ENCODE peak calls at places on chromosomes 5 and 9, in nine cellular contexts. One of them, this sample, is unnamed.

GRCh38 chr5:81766611-81767010 is 15.7 kb upstream of the SSBP2 start:
- DNase-seq in left ventricle myocardium inferior: no peak
- DNase-seq in uterus: no peak
- DNase-seq in adrenal gland: no peak
- DNase-seq in IMR-90: no peak
- DNase-seq in A673: no peak
- DNase-seq in hepatocyte: no peak
- DNase-seq in right lobe of liver: no peak
- DNase-seq in esophagus squamous epithelium: no peak
- DNase-seq in this sample: no peak

GRCh38 chr9:89837911-89838310 is 233.1 kb downstream of the GADD45G start:
- DNase-seq in left ventricle myocardium inferior: no peak
- DNase-seq in uterus: no peak
- DNase-seq in adrenal gland: no peak
- DNase-seq in IMR-90: no peak
- DNase-seq in A673: no peak
- DNase-seq in hepatocyte: no peak
- DNase-seq in right lobe of liver: no peak
- DNase-seq in esophagus squamous epithelium: no peak
- DNase-seq in this sample: no peak

GRCh38 chr5:168291961-168292782 is 727 bp downstream of the WWC1 start:
- DNase-seq in left ventricle myocardium inferior: no peak
- DNase-seq in uterus: no peak
- DNase-seq in adrenal gland: no peak
- DNase-seq in IMR-90: peak; percentile 43
- DNase-seq in A673: no peak
- DNase-seq in hepatocyte: peak; percentile 74
- DNase-seq in right lobe of liver: peak; percentile 59
- DNase-seq in esophagus squamous epithelium: no peak
- DNase-seq in this sample: no peak

GRCh38 chr9:13049223-13049622 is 230.3 kb downstream of the MPDZ start:
- DNase-seq in left ventricle myocardium inferior: no peak
- DNase-seq in uterus: no peak
- DNase-seq in adrenal gland: no peak
- DNase-seq in IMR-90: no peak
- DNase-seq in A673: peak; percentile 41
- DNase-seq in hepatocyte: no peak
- DNase-seq in right lobe of liver: no peak
- DNase-seq in esophagus squamous epithelium: no peak
- DNase-seq in this sample: no peak

GRCh38 chr5:89954901-89955300 is 454.7 kb downstream of the CETN3 start:
- DNase-seq in left ventricle myocardium inferior: no peak
- DNase-seq in uterus: no peak
- DNase-seq in adrenal gland: no peak
- DNase-seq in IMR-90: no peak
- DNase-seq in A673: no peak
- DNase-seq in hepatocyte: no peak
- DNase-seq in right lobe of liver: no peak
- DNase-seq in esophagus squamous epithelium: no peak
- DNase-seq in this sample: no peak

GRCh38 chr5:20572560-20572959 is 584.6 kb upstream of the CDH18 start:
- DNase-seq in left ventricle myocardium inferior: no peak
- DNase-seq in uterus: no peak
- DNase-seq in adrenal gland: no peak
- DNase-seq in IMR-90: peak; percentile 15
- DNase-seq in A673: no peak
- DNase-seq in hepatocyte: peak; percentile 13
- DNase-seq in right lobe of liver: no peak
- DNase-seq in esophagus squamous epithelium: no peak
- DNase-seq in this sample: no peak

GRCh38 chr9:94603259-94603776 is 9.7 kb upstream of the FBP2 start:
- DNase-seq in left ventricle myocardium inferior: peak; percentile 50
- DNase-seq in uterus: peak; percentile 78
- DNase-seq in adrenal gland: peak; percentile 86
- DNase-seq in IMR-90: peak; percentile 61
- DNase-seq in A673: peak; percentile 79
- DNase-seq in hepatocyte: peak; percentile 94
- DNase-seq in right lobe of liver: peak; percentile 72
- DNase-seq in esophagus squamous epithelium: no peak
- DNase-seq in this sample: peak; percentile 86

GRCh38 chr5:139377226-139377625 is 5.9 kb downstream of the SLC23A1 start:
- DNase-seq in left ventricle myocardium inferior: no peak
- DNase-seq in uterus: peak; percentile 4
- DNase-seq in adrenal gland: no peak
- DNase-seq in IMR-90: no peak
- DNase-seq in A673: no peak
- DNase-seq in hepatocyte: no peak
- DNase-seq in right lobe of liver: no peak
- DNase-seq in esophagus squamous epithelium: no peak
- DNase-seq in this sample: no peak

GRCh38 chr5:92939428-92939827 is 641.6 kb downstream of the NR2F1-AS1 start:
- DNase-seq in left ventricle myocardium inferior: no peak
- DNase-seq in uterus: no peak
- DNase-seq in adrenal gland: no peak
- DNase-seq in IMR-90: no peak
- DNase-seq in A673: no peak
- DNase-seq in hepatocyte: no peak
- DNase-seq in right lobe of liver: no peak
- DNase-seq in esophagus squamous epithelium: no peak
- DNase-seq in this sample: no peak

DNA sequence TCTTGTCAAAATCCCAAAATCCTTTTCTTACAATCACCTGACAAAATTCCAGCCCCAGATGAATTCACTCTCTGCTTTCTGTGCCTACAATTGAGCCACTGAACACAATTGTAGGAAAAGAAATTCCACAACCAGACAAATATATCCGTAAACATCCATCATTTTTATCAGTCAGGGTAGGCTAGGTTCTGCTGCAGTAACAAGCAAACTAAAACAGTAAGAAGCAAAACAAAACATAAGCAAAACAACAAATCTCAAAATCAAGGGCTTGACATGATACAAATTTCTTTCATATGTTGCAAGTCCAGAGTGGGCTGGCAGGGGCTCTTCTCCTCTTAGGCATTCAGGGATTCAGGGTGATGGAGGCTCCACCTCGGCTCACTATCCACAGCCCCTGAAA is 114.2 kb upstream of the MAN2A1 start:
- DNase-seq in left ventricle myocardium inferior: no peak
- DNase-seq in uterus: no peak
- DNase-seq in adrenal gland: no peak
- DNase-seq in IMR-90: no peak
- DNase-seq in A673: no peak
- DNase-seq in hepatocyte: no peak
- DNase-seq in right lobe of liver: no peak
- DNase-seq in esophagus squamous epithelium: no peak
- DNase-seq in this sample: no peak
- H3K27ac ChIP-seq in left ventricle myocardium inferior: no peak overlapping the region
- H3K27ac ChIP-seq in uterus: no peak overlapping the region
- H3K27ac ChIP-seq in adrenal gland: no peak overlapping the region
- H3K27ac ChIP-seq in IMR-90: no peak overlapping the region
- H3K27ac ChIP-seq in A673: no peak overlapping the region
- H3K27ac ChIP-seq in hepatocyte: no peak overlapping the region
- H3K27ac ChIP-seq in right lobe of liver: no peak overlapping the region
- H3K27ac ChIP-seq in esophagus squamous epithelium: no peak overlapping the region
- H3K27ac ChIP-seq in this sample: no peak overlapping the region

GRCh38 chr5:102865171-102865509 is 110.0 kb downstream of the PAM start:
- DNase-seq in left ventricle myocardium inferior: no peak
- DNase-seq in uterus: no peak
- DNase-seq in adrenal gland: no peak
- DNase-seq in IMR-90: peak; percentile 41
- DNase-seq in A673: no peak
- DNase-seq in hepatocyte: no peak
- DNase-seq in right lobe of liver: no peak
- DNase-seq in esophagus squamous epithelium: no peak
- DNase-seq in this sample: no peak
- H3K27ac ChIP-seq in left ventricle myocardium inferior: peak overlapping the region; percentile 95
- H3K27ac ChIP-seq in uterus: peak overlapping the region; percentile 89
- H3K27ac ChIP-seq in adrenal gland: peak overlapping the region; percentile 68
- H3K27ac ChIP-seq in IMR-90: peak overlapping the region; percentile 79
- H3K27ac ChIP-seq in A673: peak overlapping the region; percentile 86
- H3K27ac ChIP-seq in hepatocyte: peak overlapping the region; percentile 81
- H3K27ac ChIP-seq in right lobe of liver: peak overlapping the region; percentile 42
- H3K27ac ChIP-seq in esophagus squamous epithelium: peak overlapping the region; percentile 88
- H3K27ac ChIP-seq in this sample: peak overlapping the region; percentile 92

GRCh38 chr9:110545705-110546104 is 33.8 kb downstream of the SVEP1 start:
- DNase-seq in left ventricle myocardium inferior: no peak
- DNase-seq in uterus: no peak
- DNase-seq in adrenal gland: no peak
- DNase-seq in IMR-90: peak; percentile 11
- DNase-seq in A673: no peak
- DNase-seq in hepatocyte: no peak
- DNase-seq in right lobe of liver: no peak
- DNase-seq in esophagus squamous epithelium: no peak
- DNase-seq in this sample: no peak
- H3K27ac ChIP-seq in left ventricle myocardium inferior: peak overlapping the region; percentile 67
- H3K27ac ChIP-seq in uterus: peak overlapping the region; percentile 42
- H3K27ac ChIP-seq in adrenal gland: no peak overlapping the region
- H3K27ac ChIP-seq in IMR-90: peak overlapping the region; percentile 29
- H3K27ac ChIP-seq in A673: no peak overlapping the region
- H3K27ac ChIP-seq in hepatocyte: no peak overlapping the region
- H3K27ac ChIP-seq in right lobe of liver: no peak overlapping the region
- H3K27ac ChIP-seq in esophagus squamous epithelium: no peak overlapping the region
- H3K27ac ChIP-seq in this sample: no peak overlapping the region

GRCh38 chr9:14270358-14271077 is 43.4 kb downstream of the NFIB start:
- DNase-seq in left ventricle myocardium inferior: no peak
- DNase-seq in uterus: no peak
- DNase-seq in adrenal gland: no peak
- DNase-seq in IMR-90: peak; percentile 51
- DNase-seq in A673: no peak
- DNase-seq in hepatocyte: peak; percentile 50
- DNase-seq in right lobe of liver: no peak
- DNase-seq in esophagus squamous epithelium: no peak
- DNase-seq in this sample: no peak
- H3K27ac ChIP-seq in left ventricle myocardium inferior: peak overlapping the region; percentile 68
- H3K27ac ChIP-seq in uterus: peak overlapping the region; percentile 78
- H3K27ac ChIP-seq in adrenal gland: no peak overlapping the region
- H3K27ac ChIP-seq in IMR-90: no peak overlapping the region
- H3K27ac ChIP-seq in A673: no peak overlapping the region
- H3K27ac ChIP-seq in hepatocyte: peak overlapping the region; percentile 49
- H3K27ac ChIP-seq in right lobe of liver: no peak overlapping the region
- H3K27ac ChIP-seq in esophagus squamous epithelium: peak overlapping the region; percentile 25
- H3K27ac ChIP-seq in this sample: no peak overlapping the region

GRCh38 chr5:114952876-114953275 is 216.8 kb downstream of the TRIM36 start:
- DNase-seq in left ventricle myocardium inferior: no peak
- DNase-seq in uterus: no peak
- DNase-seq in adrenal gland: no peak
- DNase-seq in IMR-90: no peak
- DNase-seq in A673: no peak
- DNase-seq in hepatocyte: no peak
- DNase-seq in right lobe of liver: no peak
- DNase-seq in esophagus squamous epithelium: no peak
- DNase-seq in this sample: no peak
- H3K27ac ChIP-seq in left ventricle myocardium inferior: no peak overlapping the region
- H3K27ac ChIP-seq in uterus: no peak overlapping the region
- H3K27ac ChIP-seq in adrenal gland: no peak overlapping the region
- H3K27ac ChIP-seq in IMR-90: no peak overlapping the region
- H3K27ac ChIP-seq in A673: no peak overlapping the region
- H3K27ac ChIP-seq in hepatocyte: no peak overlapping the region
- H3K27ac ChIP-seq in right lobe of liver: no peak overlapping the region
- H3K27ac ChIP-seq in esophagus squamous epithelium: no peak overlapping the region
- H3K27ac ChIP-seq in this sample: no peak overlapping the region

DNA sequence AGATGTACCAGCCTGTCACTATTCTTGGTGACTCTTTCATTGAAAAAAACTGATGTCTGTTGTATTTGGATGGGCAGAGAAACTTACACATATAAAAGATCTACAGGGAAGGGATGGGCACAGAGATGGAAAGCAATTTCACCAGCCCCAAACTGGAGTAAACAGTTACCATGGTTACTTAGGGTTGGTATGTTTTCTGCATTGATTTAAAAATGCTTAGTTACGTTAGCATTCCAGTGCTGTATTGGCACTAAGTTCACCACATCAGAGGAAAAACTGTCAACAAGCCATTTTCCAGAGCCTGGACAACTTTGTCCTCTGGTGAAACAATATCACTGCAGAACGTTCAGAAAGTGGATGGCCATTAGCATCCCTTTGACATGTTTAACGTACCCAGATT is 28.0 kb downstream of the MARCHF3 start:
- DNase-seq in left ventricle myocardium inferior: no peak
- DNase-seq in uterus: no peak
- DNase-seq in adrenal gland: no peak
- DNase-seq in IMR-90: peak; percentile 34
- DNase-seq in A673: no peak
- DNase-seq in hepatocyte: no peak
- DNase-seq in right lobe of liver: no peak
- DNase-seq in esophagus squamous epithelium: no peak
- DNase-seq in this sample: no peak
- H3K27ac ChIP-seq in left ventricle myocardium inferior: peak overlapping the region; percentile 6
- H3K27ac ChIP-seq in uterus: no peak overlapping the region
- H3K27ac ChIP-seq in adrenal gland: no peak overlapping the region
- H3K27ac ChIP-seq in IMR-90: peak overlapping the region; percentile 16
- H3K27ac ChIP-seq in A673: no peak overlapping the region
- H3K27ac ChIP-seq in hepatocyte: peak overlapping the region; percentile 28
- H3K27ac ChIP-seq in right lobe of liver: no peak overlapping the region
- H3K27ac ChIP-seq in esophagus squamous epithelium: no peak overlapping the region
- H3K27ac ChIP-seq in this sample: no peak overlapping the region

GRCh38 chr5:143229426-143229895 is 174.0 kb downstream of the NR3C1 start:
- DNase-seq in left ventricle myocardium inferior: no peak
- DNase-seq in uterus: no peak
- DNase-seq in adrenal gland: peak; percentile 52
- DNase-seq in IMR-90: no peak
- DNase-seq in A673: no peak
- DNase-seq in hepatocyte: no peak
- DNase-seq in right lobe of liver: no peak
- DNase-seq in esophagus squamous epithelium: no peak
- DNase-seq in this sample: no peak
- H3K27ac ChIP-seq in left ventricle myocardium inferior: no peak overlapping the region
- H3K27ac ChIP-seq in uterus: no peak overlapping the region
- H3K27ac ChIP-seq in adrenal gland: no peak overlapping the region
- H3K27ac ChIP-seq in IMR-90: no peak overlapping the region
- H3K27ac ChIP-seq in A673: no peak overlapping the region
- H3K27ac ChIP-seq in hepatocyte: no peak overlapping the region
- H3K27ac ChIP-seq in right lobe of liver: peak overlapping the region; percentile 77
- H3K27ac ChIP-seq in esophagus squamous epithelium: peak overlapping the region; percentile 23
- H3K27ac ChIP-seq in this sample: no peak overlapping the region

This sample was measured in aorta.